ENCODE peak calls at places on chromosomes 5 and 9, in ten cellular contexts. D is aorta; P is Calu3; A is H7; H is cerebellum; J is WTC11; K is endodermal cell; X is activated CD4-positive, alpha-beta T cell treated with anti-CD3 and anti-CD28 coated beads for 24 hours; B is brain microvascular endothelial cell; V is SK-MEL-5. O is an unnamed sample.

GRCh38 chr9:133563286-133564213 is 29.0 kb downstream of the ADAMTSL2 start:
- DNase-seq in D (no peak), P (peak; percentile 3), A (no peak), H (no peak), J (no peak), K (no peak), X (no peak), B (no peak), V (no peak), O (no peak)

GRCh38 chr5:172370648-172371248 is 83.6 kb downstream of the SH3PXD2B start:
- DNase-seq in D (no peak), P (peak; percentile 47), A (no peak), H (no peak), J (peak; percentile 66), K (peak; percentile 80), X (peak; percentile 43), B (peak; percentile 69), V (peak; percentile 67), O (no peak)

GRCh38 chr9:133644968-133645765 is 9.0 kb downstream of the DBH start:
- DNase-seq in D (no peak), P (no peak), A (no peak), H (no peak), J (no peak), K (no peak), X (no peak), B (no peak), V (no peak), O (no peak)

GRCh38 chr5:115460476-115460875 is 84.1 kb downstream of the FEM1C start:
- DNase-seq in D (no peak), P (peak; percentile 60), A (no peak), H (no peak), J (no peak), K (no peak), X (no peak), B (peak; percentile 70), V (no peak), O (no peak)

GRCh38 chr5:78275998-78276543 is 18.4 kb downstream of the AP3B1 start:
- DNase-seq in D (no peak), P (no peak), A (no peak), H (no peak), J (no peak), K (no peak), X (no peak), B (peak; percentile 9), V (no peak), O (no peak)

GRCh38 chr5:34564706-34565235 is 91.4 kb upstream of the RAI14 start:
- DNase-seq in D (no peak), P (no peak), A (no peak), H (no peak), J (no peak), K (no peak), X (no peak), B (peak; percentile 52), V (no peak), O (no peak)

GRCh38 chr5:82168294-82168693 is 109.9 kb downstream of the RPS23 start:
- DNase-seq in D (no peak), P (no peak), A (no peak), H (no peak), J (no peak), K (no peak), X (no peak), B (no peak), V (no peak), O (no peak)

GRCh38 chr5:125384071-125384470 is 637.6 kb upstream of the ZNF608 start:
- DNase-seq in D (no peak), P (no peak), A (no peak), H (no peak), J (no peak), K (no peak), X (no peak), B (no peak), V (no peak), O (no peak)

GRCh38 chr9:137077010-137077747 is at the start of gene UAP1L1:
- DNase-seq in D (peak; percentile 91), P (peak; percentile 45), A (peak; percentile 86), H (peak; percentile 38), J (peak; percentile 64), K (peak; percentile 74), X (peak; percentile 37), B (no peak), V (peak; percentile 66), O (peak; percentile 42)

GRCh38 chr5:166786889-166787288 is 1504.6 kb upstream of the WWC1 start:
- DNase-seq in D (no peak), P (no peak), A (no peak), H (no peak), J (no peak), K (no peak), X (no peak), B (no peak), V (no peak), O (no peak)

GRCh38 chr9:109122726-109123621 is 3.2 kb upstream of the TMEM245 start:
- DNase-seq in D (no peak), P (no peak), A (no peak), H (no peak), J (no peak), K (peak; percentile 46), X (no peak), B (no peak), V (no peak), O (no peak)

GRCh38 chr9:93471135-93471534 is 17.8 kb upstream of the FAM120AOS start:
- DNase-seq in D (no peak), P (no peak), A (no peak), H (no peak), J (no peak), K (no peak), X (no peak), B (no peak), V (no peak), O (no peak)

GRCh38 chr9:132575005-132575609 is 7.3 kb upstream of the BARHL1 start:
- DNase-seq in D (peak; percentile 70), P (peak; percentile 84), A (peak; percentile 93), H (peak; percentile 81), J (peak; percentile 91), K (peak; percentile 95), X (peak; percentile 38), B (peak; percentile 63), V (peak; percentile 83), O (peak; percentile 13)

GRCh38 chr5:78273436-78273835 is 21.1 kb downstream of the AP3B1 start:
- DNase-seq in D (no peak), P (no peak), A (no peak), H (peak; percentile 12), J (no peak), K (no peak), X (no peak), B (no peak), V (no peak), O (no peak)

GRCh38 chr9:68631811-68632210 is 73.2 kb upstream of the PIP5K1B start:
- DNase-seq in D (no peak), P (no peak), A (no peak), H (peak; percentile 35), J (no peak), K (no peak), X (no peak), B (no peak), V (no peak), O (no peak)

GRCh38 chr9:136943291-136944093 is 1.0 kb downstream of the FBXW5 start:
- DNase-seq in D (peak; percentile 69), P (peak; percentile 46), A (peak; percentile 92), H (no peak), J (peak; percentile 49), K (no peak), X (no peak), B (peak; percentile 21), V (no peak), O (no peak)

GRCh38 chr5:167764650-167765289 is 526.7 kb upstream of the WWC1 start:
- DNase-seq in D (no peak), P (no peak), A (no peak), H (no peak), J (no peak), K (peak; percentile 48), X (no peak), B (no peak), V (no peak), O (no peak)

GRCh38 chr9:71121275-71122168 is at the start of gene TRPM3:
- DNase-seq in D (no peak), P (no peak), A (peak; percentile 25), H (peak; percentile 68), J (peak; percentile 62), K (peak; percentile 83), X (no peak), B (no peak), V (no peak), O (no peak)

GRCh38 chr5:71778678-71779276 is 59.7 kb downstream of the CARTPT start:
- DNase-seq in D (no peak), P (peak; percentile 55), A (peak; percentile 23), H (peak; percentile 70), J (no peak), K (peak; percentile 67), X (no peak), B (peak; percentile 11), V (peak; percentile 55), O (no peak)

GRCh38 chr9:14092344-14092743 is 221.6 kb downstream of the NFIB start:
- DNase-seq in D (no peak), P (no peak), A (no peak), H (no peak), J (no peak), K (no peak), X (no peak), B (no peak), V (peak; percentile 75), O (no peak)

GRCh38 chr5:178387061-178387855 is 154.7 kb upstream of the PHYKPL start:
- DNase-seq in D (no peak), P (no peak), A (peak; percentile 52), H (no peak), J (peak; percentile 6), K (peak; percentile 45), X (no peak), B (no peak), V (no peak), O (no peak)

GRCh38 chr5:54197018-54197417 is 113.4 kb downstream of the ARL15 start:
- DNase-seq in D (no peak), P (no peak), A (no peak), H (no peak), J (no peak), K (no peak), X (no peak), B (no peak), V (no peak), O (no peak)

GRCh38 chr5:108727154-108727638 is 20.5 kb upstream of the FER start:
- DNase-seq in D (peak; percentile 61), P (peak; percentile 30), A (peak; percentile 22), H (peak; percentile 20), J (no peak), K (no peak), X (no peak), B (no peak), V (peak; percentile 28), O (no peak)

GRCh38 chr5:142310803-142311202 is 14.0 kb downstream of the SPRY4 start:
- DNase-seq in D (no peak), P (no peak), A (no peak), H (no peak), J (no peak), K (no peak), X (no peak), B (no peak), V (no peak), O (no peak)

GRCh38 chr9:79193001-79193400 is 378.8 kb upstream of the TLE4 start:
- DNase-seq in D (no peak), P (no peak), A (no peak), H (no peak), J (no peak), K (no peak), X (no peak), B (no peak), V (no peak), O (no peak)

GRCh38 chr5:142650881-142651280 is 35.0 kb downstream of the FGF1 start:
- DNase-seq in D (no peak), P (no peak), A (no peak), H (no peak), J (no peak), K (no peak), X (no peak), B (no peak), V (no peak), O (no peak)

GRCh38 chr9:8012986-8013385 is 213.4 kb upstream of the DMAC1 start:
- DNase-seq in D (no peak), P (no peak), A (no peak), H (no peak), J (no peak), K (no peak), X (no peak), B (no peak), V (no peak), O (no peak)

GRCh38 chr9:78295731-78296130 is 1.2 kb upstream of the PSAT1 start:
- DNase-seq in D (no peak), P (no peak), A (no peak), H (no peak), J (no peak), K (peak; percentile 39), X (no peak), B (no peak), V (no peak), O (no peak)